ENCODE peak calls at places on chromosomes 5 and 9, in five cellular contexts. I, T, N, R and F are unnamed samples.

GRCh38 chr5:3394877-3395599 is 200.6 kb upstream of the IRX1 start:
- DNase-seq in I (no peak), T (no peak), N (no peak), R (no peak), F (no peak)

GRCh38 chr5:128764910-128765309 is 200.4 kb upstream of the SLC27A6 start:
- DNase-seq in I (no peak), T (no peak), N (no peak), R (no peak), F (no peak)

GRCh38 chr5:176810687-176811501 is 535 bp downstream of the UNC5A start:
- DNase-seq in I (no peak), T (no peak), N (no peak), R (no peak), F (no peak)

GRCh38 chr5:115461506-115462290 is 82.9 kb downstream of the FEM1C start:
- DNase-seq in I (peak), T (no peak), N (no peak), R (peak), F (peak)

GRCh38 chr9:35385042-35385441 is 104.9 kb upstream of the RUSC2 start:
- DNase-seq in I (peak), T (no peak), N (no peak), R (peak), F (peak)

GRCh38 chr5:3181641-3182040 is 414.0 kb upstream of the IRX1 start:
- DNase-seq in I (no peak), T (no peak), N (no peak), R (no peak), F (no peak)

GRCh38 chr5:1657161-1657741 is 133.5 kb upstream of the LPCAT1 start:
- DNase-seq in I (no peak), T (no peak), N (peak), R (no peak), F (no peak)

GRCh38 chr9:37999501-38000189 is 69.4 kb downstream of the SHB start:
- DNase-seq in I (peak), T (no peak), N (no peak), R (peak), F (no peak)

GRCh38 chr9:26326473-26327044 is 566.0 kb downstream of the CAAP1 start:
- DNase-seq in I (peak), T (peak), N (no peak), R (peak), F (peak)

GRCh38 chr5:176901260-176902101 is 2.3 kb upstream of the HK3 start:
- DNase-seq in I (no peak), T (no peak), N (no peak), R (no peak), F (no peak)

GRCh38 chr5:59287884-59288283 is 605.6 kb downstream of the PDE4D start:
- DNase-seq in I (no peak), T (no peak), N (no peak), R (no peak), F (no peak)

GRCh38 chr5:143226361-143226760 is 177.1 kb downstream of the NR3C1 start:
- DNase-seq in I (no peak), T (no peak), N (no peak), R (no peak), F (no peak)

GRCh38 chr9:88046542-88046941 is 72.2 kb upstream of the CDK20 start:
- DNase-seq in I (no peak), T (no peak), N (no peak), R (no peak), F (no peak)
- TF ChIP-seq CTCF in I (no peak), T (no peak), N (no peak), R (no peak), F (no peak)

GRCh38 chr5:45038366-45038987 is 229.7 kb downstream of the MRPS30 start:
- DNase-seq in I (no peak), T (peak), N (no peak), R (peak), F (no peak)
- TF ChIP-seq CTCF in I (peak), T (peak), N (peak), R (peak), F (peak)

GRCh38 chr5:179819296-179820126 is 1.2 kb upstream of the SQSTM1 start:
- DNase-seq in I (peak), T (peak), N (no peak), R (peak), F (no peak)

GRCh38 chr5:179820127-179820482 is 600 bp upstream of the SQSTM1 start:
- DNase-seq in I (no peak), T (no peak), N (no peak), R (no peak), F (no peak)

GRCh38 chr5:179822059-179822432 is 1.3 kb downstream of the SQSTM1 start:
- DNase-seq in I (no peak), T (no peak), N (no peak), R (no peak), F (no peak)

GRCh38 chr5:179821298-179822058 is 773 bp downstream of the SQSTM1 start:
- DNase-seq in I (peak), T (peak), N (no peak), R (peak), F (peak)

GRCh38 chr5:179820483-179821297 is at the start of gene SQSTM1:
- DNase-seq in I (peak), T (peak), N (peak), R (peak), F (peak)
- TF ChIP-seq CTCF in I (peak), T (no peak), N (peak), R (no peak), F (no peak)

GRCh38 chr9:120846906-120847305 is 4.2 kb upstream of the PSMD5 start:
- DNase-seq in I (no peak), T (no peak), N (no peak), R (no peak), F (no peak)
- TF ChIP-seq CTCF in I (no peak), T (no peak), N (no peak), R (no peak), F (no peak)

GRCh38 chr9:116362493-116362892 is 208.9 kb downstream of the PAPPA start:
- DNase-seq in I (no peak), T (no peak), N (no peak), R (no peak), F (no peak)

GRCh38 chr9:116360974-116361373 is 207.4 kb downstream of the PAPPA start:
- DNase-seq in I (no peak), T (no peak), N (no peak), R (no peak), F (no peak)

GRCh38 chr9:116368680-116369079 is 215.1 kb downstream of the PAPPA start:
- DNase-seq in I (no peak), T (no peak), N (no peak), R (no peak), F (no peak)

GRCh38 chr9:116361558-116361957 is 208.0 kb downstream of the PAPPA start:
- DNase-seq in I (no peak), T (no peak), N (no peak), R (no peak), F (no peak)

GRCh38 chr9:116365056-116365471 is 211.5 kb downstream of the PAPPA start:
- DNase-seq in I (peak), T (no peak), N (no peak), R (peak), F (peak)
- TF ChIP-seq CTCF in I (peak), T (no peak), N (no peak), R (peak), F (peak)

DNA sequence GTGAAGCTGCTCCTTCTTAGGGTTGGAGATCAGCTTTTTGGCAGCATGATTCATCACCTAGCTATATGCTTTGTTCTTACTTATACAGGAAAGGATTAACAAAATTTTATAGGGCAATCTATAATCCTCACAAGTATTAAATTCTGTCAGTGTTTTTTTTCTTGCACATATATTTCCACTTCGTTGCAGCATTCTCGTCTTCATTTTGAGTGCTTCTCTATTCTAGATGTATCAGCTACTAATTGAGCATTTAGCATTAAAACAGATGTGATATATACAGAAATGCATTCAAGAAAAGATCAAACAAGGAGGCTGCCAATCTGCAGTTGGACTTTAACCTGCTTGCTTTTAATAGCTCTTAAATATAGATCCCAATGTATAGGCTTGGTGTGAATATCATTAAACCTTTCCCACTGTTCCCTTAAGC is 3.6 kb upstream of the CTXN3 start:
- DNase-seq in I (no peak), T (no peak), N (no peak), R (no peak), F (no peak)
- TF ChIP-seq CTCF in I (no peak), T (no peak), N (no peak), R (no peak), F (no peak)

GRCh38 chr9:19788614-19789271 is at the start of gene SLC24A2:
- DNase-seq in I (no peak), T (peak), N (no peak), R (no peak), F (no peak)
- TF ChIP-seq CTCF in I (no peak), T (no peak), N (no peak), R (no peak), F (no peak)

DNA sequence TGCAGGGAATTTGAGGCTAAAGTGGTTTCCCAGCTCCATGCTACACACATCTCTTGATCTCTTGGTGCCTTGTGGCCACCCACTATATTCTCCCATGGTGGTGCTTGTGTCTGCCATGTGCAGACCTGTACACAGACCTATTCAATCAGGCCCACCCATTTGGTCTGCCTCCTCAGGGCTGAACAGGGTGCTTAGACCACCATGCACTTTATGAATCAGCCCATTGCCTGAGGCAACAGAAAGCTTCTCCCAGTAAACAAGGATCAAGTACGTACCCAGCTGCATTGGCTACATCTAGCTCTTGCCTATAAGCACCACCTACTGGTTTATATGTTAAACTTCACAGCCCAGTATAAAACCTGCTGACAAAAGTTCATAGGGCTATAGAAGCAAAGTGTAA is 664.3 kb upstream of the EDIL3 start:
- DNase-seq in I (no peak), T (peak), N (no peak), R (peak), F (no peak)
- TF ChIP-seq CTCF in I (peak), T (peak), N (peak), R (peak), F (no peak)

GRCh38 chr9:136008693-136008997 is 47.5 kb upstream of the UBAC1 start:
- DNase-seq in I (no peak), T (peak), N (no peak), R (no peak), F (no peak)

GRCh38 chr9:136010615-136011341 is 49.6 kb upstream of the UBAC1 start:
- DNase-seq in I (no peak), T (peak), N (no peak), R (no peak), F (no peak)

GRCh38 chr9:136007906-136008692 is 46.9 kb upstream of the UBAC1 start:
- DNase-seq in I (peak), T (no peak), N (no peak), R (peak), F (no peak)

GRCh38 chr9:136010176-136010575 is 49.0 kb upstream of the UBAC1 start:
- DNase-seq in I (no peak), T (peak), N (no peak), R (no peak), F (no peak)

DNA sequence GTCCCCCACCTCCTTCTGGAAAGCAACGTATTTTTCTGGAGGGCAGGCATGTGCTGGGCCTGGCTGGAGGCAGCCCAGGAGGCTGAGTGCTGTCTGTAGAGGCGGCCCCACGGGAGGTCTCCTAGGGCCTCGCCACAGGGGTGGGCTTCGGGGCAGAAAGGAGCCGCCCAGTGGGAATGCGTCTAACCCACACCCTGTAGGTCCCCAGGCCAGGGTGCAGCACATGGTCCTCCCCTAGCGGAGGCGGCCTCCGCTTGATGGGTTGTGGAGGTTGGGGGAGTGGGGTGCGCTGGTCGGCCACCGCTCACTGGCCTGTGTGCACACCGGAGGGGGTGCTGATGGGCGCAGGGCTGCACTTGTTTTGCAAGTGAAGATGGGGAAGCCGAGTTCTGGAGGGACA is 48.3 kb upstream of the UBAC1 start:
- DNase-seq in I (no peak), T (peak), N (no peak), R (no peak), F (no peak)
- TF ChIP-seq CTCF in I (no peak), T (no peak), N (no peak), R (no peak), F (no peak)

GRCh38 chr5:39951070-39951469 is 526.3 kb upstream of the DAB2 start:
- DNase-seq in I (no peak), T (no peak), N (no peak), R (no peak), F (no peak)

DNA sequence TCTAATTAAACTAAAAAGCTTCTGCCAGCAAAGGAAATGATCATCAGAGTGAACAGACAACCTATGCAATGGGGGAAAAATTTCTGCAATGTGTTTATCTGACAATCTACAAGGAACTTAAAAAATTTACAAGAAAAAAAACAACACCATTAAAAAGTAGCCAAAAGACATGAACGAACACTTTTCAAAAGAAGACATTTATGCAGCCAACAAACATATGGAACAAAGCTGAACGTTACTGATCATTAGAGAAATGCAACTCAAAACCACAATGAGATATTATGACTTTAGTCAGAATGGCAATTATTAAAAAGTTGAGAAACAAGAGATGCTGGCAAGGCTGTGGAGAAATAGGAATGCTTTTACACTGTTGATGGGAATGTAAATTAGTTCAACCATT is 530.4 kb upstream of the DAB2 start:
- DNase-seq in I (no peak), T (no peak), N (no peak), R (no peak), F (no peak)
- TF ChIP-seq CTCF in I (no peak), T (no peak), N (no peak), R (no peak), F (no peak)